ENCODE peak calls at places on chromosomes 11 and 22, in four cellular contexts. R is A549, H is IMR-90, I is K562. D is an unnamed sample.
A peak's percentile ranks its signal among the peaks of the same experiment; 100 is the strongest.

GRCh38 chr22:39026509-39027150 is 5.7 kb downstream of the APOBEC3D start:
- DNase-seq in R (no peak), H (no peak), I (no peak), D (no peak)

GRCh38 chr11:120200677-120201076 is 10.2 kb upstream of the OAF start:
- DNase-seq in R (no peak), H (no peak), I (no peak), D (no peak)

GRCh38 chr11:35267504-35267903 is 128.5 kb downstream of the CD44 start:
- DNase-seq in R (no peak), H (peak; percentile 91), I (no peak), D (no peak)

GRCh38 chr22:39515266-39516050 is 4.9 kb upstream of the ATF4 start:
- DNase-seq in R (no peak), H (no peak), I (no peak), D (no peak)

GRCh38 chr22:19844423-19845368 is 10.0 kb downstream of the GNB1L start:
- DNase-seq in R (no peak), H (peak; percentile 40), I (no peak), D (peak; percentile 48)

GRCh38 chr11:113131036-113131775 is 170.0 kb downstream of the NCAM1 start:
- DNase-seq in R (no peak), H (no peak), I (no peak), D (no peak)

GRCh38 chr11:28231475-28231874 is 123.3 kb downstream of the METTL15 start:
- DNase-seq in R (peak; percentile 7), H (peak; percentile 90), I (no peak), D (no peak)

GRCh38 chr11:19646921-19647320 is 65.7 kb upstream of the NAV2 start:
- DNase-seq in R (no peak), H (peak; percentile 93), I (no peak), D (no peak)

GRCh38 chr11:25769287-25769686 is 562.6 kb upstream of the ANO3 start:
- DNase-seq in R (no peak), H (no peak), I (no peak), D (no peak)

GRCh38 chr22:30282616-30283046 is 6.7 kb downstream of the CASTOR1 start:
- DNase-seq in R (no peak), H (no peak), I (no peak), D (no peak)

GRCh38 chr11:117970400-117971024 is 15.7 kb upstream of the IL10RA start:
- DNase-seq in R (no peak), H (no peak), I (no peak), D (no peak)

GRCh38 chr11:126354631-126355323 is 709 bp upstream of the ST3GAL4 start:
- DNase-seq in R (no peak), H (no peak), I (peak; percentile 23), D (no peak)

GRCh38 chr11:16779436-16779835 is 41.0 kb downstream of the C11orf58 start:
- DNase-seq in R (peak; percentile 12), H (no peak), I (peak; percentile 82), D (no peak)

GRCh38 chr22:50105529-50106100 is 15.8 kb downstream of the MOV10L1 start:
- DNase-seq in R (no peak), H (peak; percentile 64), I (no peak), D (no peak)

GRCh38 chr11:130801287-130802146 is 114.8 kb downstream of the SNX19 start:
- DNase-seq in R (no peak), H (peak; percentile 53), I (no peak), D (no peak)

GRCh38 chr11:45685976-45686375 is 20.6 kb upstream of the CHST1 start:
- DNase-seq in R (no peak), H (no peak), I (no peak), D (no peak)

GRCh38 chr11:76806131-76806530 is 23.0 kb downstream of the TSKU start:
- DNase-seq in R (no peak), H (no peak), I (no peak), D (peak; percentile 43)

GRCh38 chr11:115325523-115325922 is 178.7 kb downstream of the CADM1 start:
- DNase-seq in R (no peak), H (no peak), I (no peak), D (no peak)

GRCh38 chr22:45468872-45469572 is 33.7 kb upstream of the FBLN1 start:
- DNase-seq in R (no peak), H (peak; percentile 63), I (no peak), D (no peak)

GRCh38 chr11:33406241-33406640 is 149.1 kb downstream of the HIPK3 start:
- DNase-seq in R (no peak), H (no peak), I (no peak), D (no peak)

GRCh38 chr22:41787331-41787730 is 13.1 kb upstream of the CCDC134 start:
- DNase-seq in R (no peak), H (no peak), I (no peak), D (no peak)

GRCh38 chr11:114818382-114818781 is 140.1 kb downstream of the NXPE2 start:
- DNase-seq in R (no peak), H (no peak), I (no peak), D (no peak)

GRCh38 chr11:58576792-58577440 is 1.3 kb upstream of the LPXN start:
- DNase-seq in R (peak; percentile 23), H (peak; percentile 66), I (no peak), D (no peak)

GRCh38 chr11:119671561-119672015 is 57.4 kb downstream of the NECTIN1 start:
- DNase-seq in R (no peak), H (peak; percentile 55), I (no peak), D (no peak)

GRCh38 chr22:19643448-19644313 is 70.6 kb upstream of the SEPTIN5 start:
- DNase-seq in R (no peak), H (no peak), I (peak; percentile 91), D (no peak)

GRCh38 chr22:49951986-49952896 is 8.3 kb upstream of the PIM3 start:
- DNase-seq in R (peak; percentile 58), H (peak; percentile 81), I (no peak), D (no peak)

GRCh38 chr11:57646221-57646620 is 3.5 kb downstream of the YPEL4 start:
- DNase-seq in R (no peak), H (no peak), I (no peak), D (peak; percentile 58)

GRCh38 chr11:77150836-77151235 is 22.8 kb downstream of the MYO7A start:
- DNase-seq in R (no peak), H (no peak), I (no peak), D (no peak)

GRCh38 chr22:42915980-42916765 is 59.1 kb upstream of the ARFGAP3 start:
- DNase-seq in R (no peak), H (no peak), I (no peak), D (no peak)

GRCh38 chr11:133968300-133968699 is 11.5 kb upstream of the IGSF9B start:
- DNase-seq in R (no peak), H (no peak), I (no peak), D (peak; percentile 71)

GRCh38 chr22:46084376-46084775 is 66.0 kb upstream of the PPARA start:
- DNase-seq in R (no peak), H (no peak), I (no peak), D (no peak)

GRCh38 chr11:116114198-116114651 is 610.0 kb upstream of the CADM1 start:
- DNase-seq in R (no peak), H (no peak), I (no peak), D (no peak)

GRCh38 chr22:22692707-22693530 is 48.5 kb downstream of the GGTLC2 start:
- DNase-seq in R (peak; percentile 69), H (peak; percentile 57), I (peak; percentile 100), D (peak; percentile 94)

GRCh38 chr11:11463397-11463796 is 110.3 kb upstream of the CSNK2A3 start:
- DNase-seq in R (no peak), H (no peak), I (no peak), D (no peak)

GRCh38 chr11:72771507-72771906 is 19.3 kb upstream of the ARAP1 start:
- DNase-seq in R (no peak), H (peak; percentile 72), I (peak; percentile 31), D (no peak)

GRCh38 chr22:38718414-38718813 is 12.7 kb downstream of the GTPBP1 start:
- DNase-seq in R (peak; percentile 79), H (peak; percentile 81), I (no peak), D (no peak)

GRCh38 chr22:43535741-43536140 is 123.9 kb downstream of the MPPED1 start:
- DNase-seq in R (no peak), H (no peak), I (no peak), D (no peak)

GRCh38 chr11:328012-328411 is 7.4 kb upstream of the IFITM3 start:
- DNase-seq in R (no peak), H (no peak), I (no peak), D (no peak)

GRCh38 chr11:128548655-128549255 is 38.6 kb downstream of the ETS1 start:
- DNase-seq in R (no peak), H (peak; percentile 32), I (no peak), D (peak; percentile 64)

DNA sequence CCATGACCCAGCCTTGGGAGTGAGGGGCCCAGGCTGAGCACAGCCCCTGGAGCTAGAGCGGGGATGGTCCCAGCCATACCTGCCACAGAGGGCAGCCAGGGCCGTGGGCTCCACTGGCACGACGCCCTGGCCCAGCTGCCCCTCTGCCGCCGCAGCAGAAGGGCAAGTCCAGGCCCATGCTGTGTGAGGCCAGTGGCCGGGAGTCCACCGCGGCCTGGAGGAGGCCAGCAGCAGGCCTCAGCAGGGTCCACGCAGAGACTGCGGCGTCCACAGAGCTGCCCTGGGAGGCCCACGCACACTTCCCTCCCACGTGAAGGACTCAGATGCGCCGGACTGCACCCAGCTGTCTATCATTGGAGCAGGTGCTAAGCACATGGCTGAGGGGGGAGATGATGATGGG is 23.5 kb downstream of the MOB2 start:
- DNase-seq in R (no peak), H (no peak), I (no peak), D (no peak)
- TF ChIP-seq CEBPB in R (no peak), H (no peak), I (no peak), D (no peak)

GRCh38 chr11:71396548-71397123 is 51.6 kb downstream of the DHCR7 start:
- DNase-seq in R (no peak), H (no peak), I (no peak), D (no peak)

GRCh38 chr11:71397961-71398360 is 50.2 kb downstream of the DHCR7 start:
- DNase-seq in R (no peak), H (no peak), I (no peak), D (no peak)

GRCh38 chr11:71402878-71403277 is 45.3 kb downstream of the DHCR7 start:
- DNase-seq in R (no peak), H (no peak), I (no peak), D (no peak)

GRCh38 chr11:71397328-71397860 is 50.8 kb downstream of the DHCR7 start:
- DNase-seq in R (no peak), H (no peak), I (no peak), D (no peak)

DNA sequence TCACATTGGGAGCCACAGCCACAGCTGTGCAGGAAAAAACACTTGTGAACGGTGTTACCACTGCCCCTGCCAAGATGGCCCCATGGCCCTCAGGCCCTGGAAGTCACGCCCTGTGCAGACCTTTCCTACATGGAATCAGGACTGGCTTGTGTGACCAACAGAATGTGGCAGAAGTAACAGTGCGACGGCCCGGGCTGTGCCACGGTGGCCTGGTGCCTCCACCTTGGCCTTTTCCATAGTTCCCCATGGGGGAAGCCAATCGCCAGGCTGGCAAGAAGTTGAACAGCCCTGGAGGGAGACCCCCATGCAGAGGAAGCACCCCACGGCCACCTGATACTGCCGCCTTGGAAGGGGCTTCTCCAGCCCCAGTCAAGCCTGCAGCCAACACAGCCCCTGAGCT is 48.0 kb downstream of the DHCR7 start:
- DNase-seq in R (no peak), H (no peak), I (no peak), D (no peak)
- TF ChIP-seq MAFK in R (no peak), H (no peak), I (no peak), D (no peak)

GRCh38 chr11:87463486-87464102 is 425.9 kb downstream of the TMEM135 start:
- DNase-seq in R (peak; percentile 51), H (peak; percentile 36), I (peak; percentile 17), D (no peak)
- TF ChIP-seq CEBPB in R (no peak), H (no peak), I (no peak), D (no peak)

GRCh38 chr22:17368727-17369552 is at the start of gene CECR2:
- DNase-seq in R (peak; percentile 21), H (no peak), I (peak; percentile 86), D (peak; percentile 84)
- TF ChIP-seq MAFK in R (no peak), H (no peak), I (no peak), D (no peak)